ENCODE peak calls at places on chromosomes 13 and 19, in seven cellular contexts. E is GM12878, R is upper lobe of left lung, C is transverse colon, Y is A549, M is stomach, N is ovary. X is an unnamed sample.

GRCh38 chr13:29532821-29533220 is 62.7 kb downstream of the SLC7A1 start:
- DNase-seq in E (no peak), R (peak; percentile 21), C (no peak), Y (no peak), M (no peak), N (no peak), X (no peak)

GRCh38 chr13:28574617-28575142 is 79.8 kb upstream of the FLT1 start:
- DNase-seq in E (peak; percentile 25), R (peak; percentile 67), C (peak; percentile 46), Y (peak; percentile 48), M (no peak), N (no peak), X (no peak)

GRCh38 chr13:43058318-43058674 is 34.9 kb downstream of the DNAJC15 start:
- DNase-seq in E (no peak), R (no peak), C (peak; percentile 60), Y (peak; percentile 16), M (no peak), N (no peak), X (no peak)

GRCh38 chr19:40337594-40337993 is 10.6 kb downstream of the C19orf47 start:
- DNase-seq in E (no peak), R (no peak), C (no peak), Y (no peak), M (no peak), N (no peak), X (no peak)

GRCh38 chr13:47420568-47420967 is 523.7 kb upstream of the HTR2A start:
- DNase-seq in E (no peak), R (no peak), C (no peak), Y (no peak), M (no peak), N (no peak), X (no peak)

GRCh38 chr19:1862424-1863307 is 713 bp downstream of the KLF16 start:
- DNase-seq in E (no peak), R (no peak), C (peak; percentile 60), Y (no peak), M (no peak), N (peak; percentile 73), X (no peak)

GRCh38 chr19:56842421-56842820 is 1.9 kb upstream of the PEG3 start:
- DNase-seq in E (no peak), R (no peak), C (no peak), Y (no peak), M (no peak), N (no peak), X (no peak)

GRCh38 chr19:8304841-8305621 is 3.1 kb downstream of the CD320 start:
- DNase-seq in E (no peak), R (peak; percentile 19), C (peak; percentile 19), Y (no peak), M (peak; percentile 26), N (no peak), X (no peak)

GRCh38 chr13:102718746-102719145 is 23.9 kb upstream of the METTL21C start:
- DNase-seq in E (no peak), R (no peak), C (no peak), Y (no peak), M (no peak), N (no peak), X (no peak)

GRCh38 chr13:45472171-45472705 is 7.5 kb downstream of the COG3 start:
- DNase-seq in E (no peak), R (no peak), C (no peak), Y (no peak), M (no peak), N (no peak), X (no peak)

GRCh38 chr13:76856141-76856571 is 30.0 kb downstream of the KCTD12 start:
- DNase-seq in E (no peak), R (no peak), C (no peak), Y (no peak), M (no peak), N (no peak), X (no peak)

GRCh38 chr13:94198666-94199065 is 280.8 kb downstream of the DCT start:
- DNase-seq in E (no peak), R (no peak), C (no peak), Y (no peak), M (no peak), N (no peak), X (no peak)
- TF ChIP-seq EP300 in E (no peak), R (no peak), C (no peak), Y (no peak), M (no peak), N (no peak), X (no peak)

GRCh38 chr19:43777163-43777700 is 3.5 kb downstream of the KCNN4 start:
- DNase-seq in E (no peak), R (no peak), C (no peak), Y (peak; percentile 57), M (no peak), N (no peak), X (no peak)

GRCh38 chr19:43779820-43780219 is 953 bp downstream of the KCNN4 start:
- DNase-seq in E (no peak), R (no peak), C (no peak), Y (peak; percentile 65), M (no peak), N (no peak), X (no peak)

GRCh38 chr19:43780706-43781525 is at the start of gene KCNN4:
- DNase-seq in E (no peak), R (no peak), C (peak; percentile 88), Y (peak; percentile 77), M (peak; percentile 57), N (no peak), X (no peak)

GRCh38 chr19:43779147-43779819 is 1.5 kb downstream of the KCNN4 start:
- DNase-seq in E (no peak), R (peak; percentile 69), C (peak; percentile 82), Y (no peak), M (peak; percentile 68), N (no peak), X (no peak)

DNA sequence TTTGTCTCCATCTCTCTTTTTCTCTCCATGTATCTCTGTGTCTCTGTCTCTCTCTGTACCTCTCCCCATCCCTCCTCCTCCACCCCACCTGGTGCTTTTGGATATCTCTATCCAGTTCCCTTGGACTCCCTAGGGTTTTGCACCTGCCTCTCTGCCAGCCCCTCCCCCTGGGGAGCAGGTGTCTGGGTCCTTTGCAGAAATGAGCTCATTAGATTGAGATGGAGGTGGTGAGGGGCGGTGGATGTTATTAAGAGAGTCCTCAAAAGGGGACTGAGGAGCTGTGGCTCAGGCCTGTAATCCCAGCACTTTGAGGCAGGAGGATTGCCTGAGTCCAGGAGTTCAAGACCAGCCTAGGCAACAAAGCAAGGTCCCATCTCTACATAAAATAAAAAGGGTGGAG is 2.1 kb downstream of the KCNN4 start:
- DNase-seq in E (no peak), R (no peak), C (no peak), Y (no peak), M (no peak), N (no peak), X (no peak)
- H3K27ac ChIP-seq in E (peak overlapping the region; percentile 95), R (peak overlapping the region; percentile 52), C (peak overlapping the region; percentile 83), Y (no peak overlapping the region), M (peak overlapping the region; percentile 90), N (no peak overlapping the region), X (no peak overlapping the region)

DNA sequence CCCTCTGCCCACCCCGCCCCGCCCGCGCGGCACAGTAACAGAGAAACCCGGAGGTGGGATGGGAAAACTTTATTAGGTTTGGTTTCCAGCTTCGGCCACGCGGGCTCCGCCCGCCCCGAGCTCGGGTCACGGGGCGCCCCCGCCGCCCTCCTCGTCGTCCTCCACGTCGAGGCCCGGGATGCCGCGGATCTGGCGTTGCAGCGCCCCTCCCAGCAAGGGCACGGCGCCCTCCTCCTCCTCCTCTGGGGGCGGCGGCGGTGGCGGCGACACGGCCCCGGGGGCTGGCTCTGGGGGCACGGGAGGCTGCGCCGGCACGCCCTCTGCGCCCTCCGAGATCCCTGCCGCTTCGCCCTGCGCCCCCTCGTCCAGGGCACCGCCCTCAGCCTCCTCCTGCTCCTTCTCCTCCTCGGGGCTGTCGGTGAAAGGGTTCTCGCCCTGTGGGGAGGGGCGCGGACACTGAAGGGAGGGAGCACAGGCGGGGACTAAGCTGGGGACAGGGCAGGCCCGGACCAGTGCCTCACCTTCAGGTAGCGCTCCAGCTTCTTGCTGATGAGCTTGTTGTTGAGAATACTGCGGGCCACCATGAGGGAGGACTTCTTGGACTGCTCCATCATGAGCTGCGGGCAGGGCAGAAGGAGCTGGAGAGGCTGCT is 535 bp upstream of the AKAP8 start:
- DNase-seq in E (no peak), R (peak; percentile 48), C (peak; percentile 80), Y (peak; percentile 35), M (peak; percentile 56), N (no peak), X (no peak)
- TF ChIP-seq EP300 in E (no peak), R (no peak), C (no peak), Y (no peak), M (no peak), N (no peak), X (no peak)

GRCh38 chr13:41720839-41721561 is 239.9 kb downstream of the VWA8 start:
- DNase-seq in E (no peak), R (no peak), C (no peak), Y (no peak), M (no peak), N (no peak), X (no peak)
- H3K27ac ChIP-seq in E (no peak overlapping the region), R (no peak overlapping the region), C (no peak overlapping the region), Y (peak overlapping the region; percentile 69), M (no peak overlapping the region), N (no peak overlapping the region), X (no peak overlapping the region)

GRCh38 chr19:48169974-48170803 is at the start of the genes LIG1 and ZSWIM9:
- DNase-seq in E (peak; percentile 71), R (peak; percentile 92), C (peak; percentile 93), Y (peak; percentile 99), M (peak; percentile 92), N (peak; percentile 92), X (peak; percentile 97)
- TF ChIP-seq EP300 in E (no peak), R (no peak), C (no peak), Y (no peak), M (no peak), N (no peak), X (no peak)

GRCh38 chr13:113618455-113618854 is 33.9 kb downstream of the TFDP1 start:
- DNase-seq in E (no peak), R (no peak), C (no peak), Y (no peak), M (no peak), N (no peak), X (no peak)

GRCh38 chr13:113622791-113623490 is 35.1 kb downstream of the ATP4B start:
- DNase-seq in E (no peak), R (no peak), C (no peak), Y (no peak), M (no peak), N (peak; percentile 8), X (no peak)

GRCh38 chr13:113616991-113617749 is 32.6 kb downstream of the TFDP1 start:
- DNase-seq in E (no peak), R (peak; percentile 54), C (no peak), Y (no peak), M (peak; percentile 44), N (no peak), X (no peak)

GRCh38 chr13:113621046-113621445 is 36.5 kb downstream of the TFDP1 start:
- DNase-seq in E (no peak), R (no peak), C (no peak), Y (no peak), M (no peak), N (peak; percentile 7), X (no peak)

DNA sequence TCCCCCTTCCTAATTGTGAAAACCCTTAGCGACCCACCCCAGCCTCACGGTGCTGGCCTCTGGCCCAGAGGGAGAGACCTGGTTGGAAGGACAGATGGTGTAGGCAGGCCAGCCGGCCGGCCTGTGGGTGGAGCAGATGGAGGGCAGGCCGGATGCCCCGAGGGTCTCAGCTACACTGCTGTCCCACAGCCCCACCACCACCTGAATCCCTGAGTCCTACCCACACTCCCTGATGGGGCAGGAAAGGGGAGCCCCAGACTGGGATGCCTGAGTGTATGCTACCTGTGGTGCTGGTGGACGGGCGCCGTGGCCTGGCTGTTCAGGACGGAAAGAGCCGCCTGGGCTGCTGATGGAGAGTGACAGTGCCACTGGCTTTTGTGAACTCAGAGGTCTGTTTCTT is 35.5 kb downstream of the TFDP1 start:
- DNase-seq in E (no peak), R (no peak), C (no peak), Y (no peak), M (no peak), N (peak; percentile 16), X (no peak)
- H3K27ac ChIP-seq in E (no peak overlapping the region), R (no peak overlapping the region), C (no peak overlapping the region), Y (no peak overlapping the region), M (no peak overlapping the region), N (no peak overlapping the region), X (no peak overlapping the region)